ENCODE peak calls at places on chromosomes 6 and 20, in eight cellular contexts. W is tibial nerve, J is IMR-90, H is dorsolateral prefrontal cortex, C is A549, D is colonic mucosa, G is brain microvascular endothelial cell, P is neuronal stem cell. I is an unnamed sample.

GRCh38 chr6:38443750-38444149 is 196.0 kb downstream of the BTBD9 start:
- DNase-seq in D (no peak), W (no peak), C (no peak), J (no peak), G (no peak), H (no peak), P (no peak), I (no peak)

GRCh38 chr20:62192635-62193034 is 9.8 kb downstream of the MTG2 start:
- DNase-seq in G (no peak), W (no peak), C (no peak), D (no peak), J (no peak), H (no peak), P (no peak), I (no peak)

GRCh38 chr20:47007826-47008655 is 113.4 kb downstream of the EYA2 start:
- DNase-seq in J (no peak), G (no peak), C (no peak), H (no peak), D (no peak), W (no peak), P (no peak), I (no peak)

GRCh38 chr6:5098501-5099270 is 13.5 kb downstream of the PPP1R3G start:
- DNase-seq in P (no peak), J (no peak), C (no peak), D (no peak), W (no peak), G (no peak), H (no peak), I (no peak)

GRCh38 chr6:109793793-109794192 is 102.7 kb downstream of the FIG4 start:
- DNase-seq in H (no peak), P (no peak), C (peak), G (peak), D (peak), W (no peak), J (peak), I (peak)

GRCh38 chr20:44253528-44253927 is 6.4 kb downstream of the GDAP1L1 start:
- DNase-seq in P (no peak), H (no peak), C (no peak), G (no peak), J (no peak), D (no peak), W (no peak), I (no peak)

GRCh38 chr20:33679758-33680485 is 5.7 kb upstream of the NECAB3 start:
- DNase-seq in C (no peak), H (no peak), W (no peak), D (no peak), P (no peak), G (no peak), J (no peak), I (no peak)

GRCh38 chr6:113908801-113909200 is 51.7 kb downstream of the MARCKS start:
- DNase-seq in W (no peak), P (no peak), D (no peak), G (peak), J (no peak), C (no peak), H (no peak), I (no peak)

GRCh38 chr6:149064026-149065017 is 253.2 kb upstream of the TAB2 start:
- DNase-seq in H (no peak), D (no peak), W (no peak), J (peak), C (no peak), G (no peak), P (no peak), I (no peak)

GRCh38 chr20:9966966-9967365 is 67.8 kb upstream of the ANKEF1 start:
- DNase-seq in W (no peak), H (no peak), D (no peak), J (no peak), P (no peak), C (peak), G (no peak), I (no peak)

GRCh38 chr6:152474341-152474740 is 162.8 kb downstream of the SYNE1 start:
- DNase-seq in G (peak), D (no peak), J (no peak), W (no peak), H (no peak), C (no peak), P (no peak), I (no peak)

GRCh38 chr20:61178431-61179080 is 73.5 kb upstream of the CDH4 start:
- DNase-seq in C (no peak), H (no peak), G (no peak), P (no peak), W (no peak), J (no peak), D (peak), I (no peak)

GRCh38 chr20:38645318-38645717 is 43.7 kb downstream of the ARHGAP40 start:
- DNase-seq in J (no peak), P (no peak), H (no peak), D (no peak), W (no peak), G (no peak), C (no peak), I (no peak)

GRCh38 chr6:20757761-20758160 is 223.5 kb downstream of the CDKAL1 start:
- DNase-seq in G (peak), W (no peak), C (no peak), H (no peak), D (no peak), P (no peak), J (peak), I (no peak)

GRCh38 chr6:14748679-14749078 is 497.2 kb upstream of the JARID2 start:
- DNase-seq in H (no peak), W (no peak), P (no peak), C (no peak), J (no peak), D (no peak), G (no peak), I (no peak)

GRCh38 chr6:162249907-162250642 is 477.5 kb downstream of the PRKN start:
- DNase-seq in W (no peak), J (no peak), C (no peak), D (no peak), G (no peak), P (no peak), H (no peak), I (no peak)

GRCh38 chr6:30684386-30685156 is 1.9 kb downstream of the PPP1R18 start:
- DNase-seq in C (no peak), J (peak), H (no peak), D (peak), W (no peak), P (no peak), G (no peak), I (no peak)

GRCh38 chr6:5517781-5518180 is 256.5 kb downstream of the FARS2 start:
- DNase-seq in C (no peak), W (no peak), H (no peak), G (no peak), P (no peak), D (no peak), J (no peak), I (no peak)

GRCh38 chr6:142377112-142377848 is 75.5 kb downstream of the ADGRG6 start:
- DNase-seq in H (no peak), D (peak), C (no peak), W (no peak), P (no peak), G (no peak), J (peak), I (peak)

GRCh38 chr6:81696505-81696904 is 56.0 kb downstream of the TENT5A start:
- DNase-seq in D (no peak), J (peak), P (no peak), C (no peak), H (no peak), W (no peak), G (no peak), I (peak)

GRCh38 chr6:38012573-38012972 is 193.0 kb downstream of the ZFAND3 start:
- DNase-seq in P (no peak), H (no peak), W (no peak), D (no peak), G (peak), J (peak), C (peak), I (no peak)

GRCh38 chr6:54274383-54274782 is 33.9 kb upstream of the TINAG start:
- DNase-seq in G (no peak), W (no peak), H (no peak), D (no peak), J (no peak), C (no peak), P (no peak), I (no peak)

GRCh38 chr6:90605749-90606344 is 19.0 kb upstream of the MAP3K7 start:
- DNase-seq in H (no peak), D (no peak), W (no peak), J (no peak), P (no peak), G (no peak), C (no peak), I (no peak)

GRCh38 chr6:170167657-170168159 is 123.2 kb downstream of the DLL1 start:
- DNase-seq in G (no peak), H (peak), P (no peak), D (no peak), C (no peak), W (no peak), J (no peak), I (no peak)

GRCh38 chr20:19583532-19584175 is 174.4 kb upstream of the RIN2 start:
- DNase-seq in H (peak), C (peak), D (peak), W (peak), J (peak), P (peak), G (peak), I (peak)

GRCh38 chr6:32371204-32371603 is 499 bp downstream of the TSBP1 start:
- DNase-seq in J (peak), C (no peak), W (no peak), P (no peak), D (no peak), G (no peak), H (no peak), I (no peak)

GRCh38 chr20:48728042-48728837 is 99.6 kb downstream of the PREX1 start:
- DNase-seq in J (no peak), P (no peak), G (no peak), C (no peak), W (peak), H (peak), D (no peak), I (no peak)

GRCh38 chr6:96812077-96812703 is 25.1 kb downstream of the GPR63 start:
- DNase-seq in D (no peak), J (peak), H (no peak), C (no peak), P (no peak), G (no peak), W (no peak), I (no peak)

GRCh38 chr20:36881888-36882287 is 6.0 kb downstream of the TLDC2 start:
- DNase-seq in D (no peak), C (no peak), G (no peak), H (no peak), W (no peak), J (no peak), P (no peak), I (peak)

GRCh38 chr20:23634985-23635767 is 2.6 kb downstream of the CST3 start:
- DNase-seq in W (peak), C (no peak), D (no peak), P (no peak), J (no peak), G (no peak), H (no peak), I (no peak)

GRCh38 chr6:31576897-31577341 is 1.6 kb downstream of the TNF start:
- DNase-seq in G (no peak), C (no peak), D (no peak), H (no peak), J (no peak), W (no peak), P (no peak), I (no peak)

GRCh38 chr6:15089569-15090144 is 156.2 kb upstream of the JARID2 start:
- DNase-seq in G (no peak), P (no peak), J (no peak), W (no peak), C (no peak), H (no peak), D (no peak), I (no peak)

GRCh38 chr6:35810831-35811698 is 5.9 kb downstream of the LHFPL5 start:
- DNase-seq in P (no peak), J (peak), C (peak), D (no peak), G (peak), W (no peak), H (no peak), I (peak)

GRCh38 chr6:168648240-168648639 is 207.3 kb downstream of the SMOC2 start:
- DNase-seq in C (no peak), J (no peak), P (no peak), G (no peak), D (no peak), H (no peak), W (no peak), I (no peak)

GRCh38 chr6:157770946-157771345 is 52.1 kb upstream of the SNX9 start:
- DNase-seq in J (peak), G (no peak), H (no peak), D (no peak), C (no peak), W (no peak), P (no peak), I (peak)

GRCh38 chr6:39642300-39642699 is 82.9 kb downstream of the KIF6 start:
- DNase-seq in P (no peak), W (no peak), D (no peak), G (no peak), H (no peak), C (no peak), J (no peak), I (no peak)

DNA sequence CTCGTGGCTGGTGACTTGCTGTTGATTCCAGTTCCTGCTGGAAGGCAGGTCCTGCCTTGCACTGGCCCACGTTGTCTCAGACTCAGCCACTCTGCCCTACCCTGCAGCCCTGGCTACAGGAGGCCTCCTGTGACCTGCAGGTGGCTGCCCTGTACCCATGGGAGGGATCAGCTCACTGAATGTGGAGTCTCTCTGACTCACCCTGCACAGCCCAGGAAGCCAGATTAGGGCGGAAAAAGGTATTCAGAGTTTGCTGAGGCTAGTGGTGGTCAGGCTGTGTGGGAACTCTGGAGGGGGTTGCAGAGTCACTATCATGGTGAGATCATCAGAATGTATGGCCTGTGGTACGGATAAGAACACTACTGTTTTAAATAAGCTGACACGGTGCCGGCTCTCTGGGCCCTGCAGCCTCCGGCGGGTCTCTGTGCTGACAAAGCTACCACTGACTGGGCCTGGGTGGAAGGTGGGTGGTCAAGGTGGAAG is 24.7 kb upstream of the PYGB start:
- DNase-seq in H (no peak), C (peak), G (peak), W (no peak), D (peak), P (peak), J (peak), I (peak)
- H3K27ac ChIP-seq in H (no peak), C (peak), G (peak), W (no peak), D (peak), P (peak), J (peak), I (peak)

DNA sequence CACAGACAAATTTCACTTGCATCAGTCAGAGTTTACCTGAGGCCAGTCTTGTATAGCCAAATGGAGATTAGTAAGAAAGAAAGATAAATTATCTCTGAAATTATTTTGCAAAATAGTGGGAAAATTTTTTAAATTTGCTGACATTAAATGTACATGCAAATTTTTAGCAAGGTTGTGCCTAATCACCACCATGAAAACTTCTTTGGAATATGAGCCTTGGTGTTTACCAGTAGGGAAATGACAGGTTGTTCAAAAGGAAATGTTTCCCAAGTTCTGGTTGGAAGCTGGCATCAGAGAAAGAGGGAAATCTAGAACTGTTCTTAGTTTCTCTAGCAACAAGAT is 34.4 kb upstream of the LOC128125822 start:
- DNase-seq in P (no peak), W (no peak), H (no peak), J (no peak), D (no peak), G (no peak), C (no peak), I (no peak)
- H3K27ac ChIP-seq in P (no peak), W (no peak), H (no peak), J (no peak), D (no peak), G (no peak), C (peak), I (peak)

GRCh38 chr20:4022386-4023350 is 7.3 kb upstream of the RNF24 start:
- DNase-seq in J (no peak), C (no peak), W (no peak), D (no peak), G (no peak), H (no peak), P (no peak), I (no peak)
- H3K27ac ChIP-seq in J (no peak), C (no peak), W (no peak), D (no peak), G (no peak), H (peak), P (no peak), I (no peak)

GRCh38 chr6:44453146-44453545 is 65.6 kb downstream of the CDC5L start:
- DNase-seq in P (no peak), G (no peak), H (no peak), J (peak), D (no peak), W (no peak), C (no peak), I (no peak)
- H3K27ac ChIP-seq in P (no peak), G (peak), H (no peak), J (no peak), D (no peak), W (no peak), C (no peak), I (peak)

DNA sequence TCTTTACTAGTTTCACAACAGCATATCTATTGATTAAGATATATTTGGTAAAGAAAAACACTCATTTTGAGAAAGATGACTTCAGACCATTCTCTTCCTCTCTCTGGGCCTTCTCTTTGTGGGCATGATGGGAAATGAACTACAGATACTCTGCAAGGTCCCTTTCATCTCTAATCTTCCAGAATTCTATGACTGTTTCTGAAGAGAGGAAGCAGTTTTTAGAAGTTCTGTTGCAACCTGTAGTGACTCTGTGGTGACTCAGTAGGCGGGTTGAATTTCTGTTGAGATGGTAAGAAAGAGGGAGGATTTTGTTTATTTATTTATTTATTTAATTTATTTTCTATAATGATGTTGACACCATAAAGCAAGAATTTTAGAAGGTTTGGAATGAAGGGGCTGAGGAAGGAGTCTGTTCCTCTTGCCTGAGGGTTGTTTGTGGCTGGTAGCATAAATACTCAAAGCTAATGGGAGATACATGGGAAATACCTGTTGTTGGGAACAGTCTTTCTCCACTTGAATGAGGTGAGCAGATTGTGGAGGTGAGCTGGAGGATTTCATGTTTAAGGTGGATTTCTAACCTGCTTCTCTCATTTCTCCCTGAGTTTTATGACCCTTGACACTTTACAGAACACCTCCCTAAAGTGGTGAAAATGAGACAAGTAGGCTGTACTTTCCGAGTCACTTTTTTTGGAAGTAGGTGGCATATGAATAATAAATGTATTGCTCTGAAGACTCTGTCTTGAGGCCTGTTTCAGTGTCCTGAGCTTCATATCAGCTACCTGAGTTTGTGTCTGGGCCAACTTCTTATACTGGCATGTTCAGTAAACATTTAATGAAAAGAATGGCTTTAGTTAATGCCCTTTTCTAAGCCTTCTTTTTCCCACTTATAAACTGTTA is 15.0 kb downstream of the ACSS2 start:
- DNase-seq in J (peak), W (no peak), H (no peak), P (no peak), C (no peak), G (peak), D (no peak), I (peak)
- H3K27ac ChIP-seq in J (no peak), W (no peak), H (no peak), P (no peak), C (no peak), G (no peak), D (no peak), I (peak)

GRCh38 chr6:108774555-108774954 is 73.7 kb upstream of the ARMC2 start:
- DNase-seq in C (no peak), D (no peak), J (no peak), G (no peak), H (no peak), P (no peak), W (no peak), I (no peak)
- H3K27ac ChIP-seq in C (no peak), D (no peak), J (no peak), G (no peak), H (no peak), P (no peak), W (no peak), I (no peak)

GRCh38 chr6:163395122-163395521 is 19.4 kb upstream of the QKI start:
- DNase-seq in P (no peak), W (no peak), H (no peak), G (no peak), J (no peak), D (no peak), C (no peak), I (no peak)
- H3K27ac ChIP-seq in P (no peak), W (peak), H (peak), G (no peak), J (no peak), D (no peak), C (no peak), I (no peak)

GRCh38 chr6:21850682-21851081 is 257.1 kb downstream of the SOX4 start:
- DNase-seq in W (no peak), G (no peak), J (no peak), C (no peak), D (no peak), P (no peak), H (no peak), I (no peak)
- H3K27ac ChIP-seq in W (no peak), G (no peak), J (no peak), C (no peak), D (no peak), P (no peak), H (no peak), I (no peak)

I was measured in epithelial cell of prostate.